ENCODE peak calls at places on chromosome 16, in four cellular contexts. One of them, this sample, is unnamed.

GRCh38 chr16:85616608-85617311 is 3.6 kb downstream of the GSE1 start:
- DNase-seq in PC-3: no peak
- DNase-seq in RWPE1: no peak
- DNase-seq in psoas muscle: peak
- DNase-seq in this sample: peak

GRCh38 chr16:89623511-89624232 is 10.2 kb downstream of the DPEP1 start:
- DNase-seq in psoas muscle: no peak
- DNase-seq in PC-3: no peak
- DNase-seq in RWPE1: no peak
- DNase-seq in this sample: no peak

GRCh38 chr16:80862153-80862552 is 57.8 kb upstream of the CDYL2 start:
- DNase-seq in PC-3: no peak
- DNase-seq in psoas muscle: no peak
- DNase-seq in RWPE1: no peak
- DNase-seq in this sample: no peak

GRCh38 chr16:68408967-68409366 is 39.3 kb downstream of the SMPD3 start:
- DNase-seq in psoas muscle: no peak
- DNase-seq in PC-3: no peak
- DNase-seq in RWPE1: no peak
- DNase-seq in this sample: no peak

GRCh38 chr16:89289428-89290395 is 72.2 kb downstream of the ZNF778 start:
- DNase-seq in PC-3: peak
- DNase-seq in psoas muscle: peak
- DNase-seq in RWPE1: peak
- DNase-seq in this sample: peak

GRCh38 chr16:89522287-89522686 is 14.1 kb downstream of the SPG7 start:
- DNase-seq in RWPE1: no peak
- DNase-seq in psoas muscle: no peak
- DNase-seq in PC-3: no peak
- DNase-seq in this sample: no peak

GRCh38 chr16:75116081-75116910 is at the start of gene LDHD:
- DNase-seq in psoas muscle: peak
- DNase-seq in PC-3: peak
- DNase-seq in RWPE1: peak
- DNase-seq in this sample: peak

GRCh38 chr16:20611975-20612471 is 35.9 kb upstream of the ACSM2B start:
- DNase-seq in RWPE1: no peak
- DNase-seq in psoas muscle: peak
- DNase-seq in PC-3: no peak
- DNase-seq in this sample: no peak

GRCh38 chr16:48231675-48232214 is 12.4 kb upstream of the LONP2 start:
- DNase-seq in psoas muscle: no peak
- DNase-seq in PC-3: peak
- DNase-seq in RWPE1: no peak
- DNase-seq in this sample: no peak

GRCh38 chr16:86952769-86953168 is 364.4 kb downstream of the C16orf95 start:
- DNase-seq in RWPE1: no peak
- DNase-seq in PC-3: peak
- DNase-seq in psoas muscle: no peak
- DNase-seq in this sample: no peak
- H3K27ac ChIP-seq in RWPE1: peak
- H3K27ac ChIP-seq in PC-3: peak
- H3K27ac ChIP-seq in psoas muscle: no peak
- H3K27ac ChIP-seq in this sample: no peak

GRCh38 chr16:973366-973765 is 2.6 kb upstream of the LMF1 start:
- DNase-seq in RWPE1: no peak
- DNase-seq in psoas muscle: no peak
- DNase-seq in PC-3: no peak
- DNase-seq in this sample: no peak
- H3K27ac ChIP-seq in RWPE1: no peak
- H3K27ac ChIP-seq in psoas muscle: no peak
- H3K27ac ChIP-seq in PC-3: no peak
- H3K27ac ChIP-seq in this sample: peak

GRCh38 chr16:52095466-52095865 is 451.5 kb downstream of the TOX3 start:
- DNase-seq in RWPE1: no peak
- DNase-seq in psoas muscle: no peak
- DNase-seq in PC-3: no peak
- DNase-seq in this sample: no peak
- H3K27ac ChIP-seq in RWPE1: no peak
- H3K27ac ChIP-seq in psoas muscle: no peak
- H3K27ac ChIP-seq in PC-3: no peak
- H3K27ac ChIP-seq in this sample: no peak

GRCh38 chr16:11175850-11176341 is 80.1 kb downstream of the SOCS1 start:
- DNase-seq in psoas muscle: no peak
- DNase-seq in PC-3: no peak
- DNase-seq in RWPE1: no peak
- DNase-seq in this sample: no peak
- H3K27ac ChIP-seq in psoas muscle: no peak
- H3K27ac ChIP-seq in PC-3: no peak
- H3K27ac ChIP-seq in RWPE1: no peak
- H3K27ac ChIP-seq in this sample: no peak

GRCh38 chr16:2597560-2597902 is 59.7 kb downstream of the PDPK1 start:
- DNase-seq in psoas muscle: peak
- DNase-seq in RWPE1: no peak
- DNase-seq in PC-3: no peak
- DNase-seq in this sample: no peak

GRCh38 chr16:2598133-2598641 is 60.4 kb downstream of the PDPK1 start:
- DNase-seq in PC-3: no peak
- DNase-seq in RWPE1: no peak
- DNase-seq in psoas muscle: peak
- DNase-seq in this sample: no peak

GRCh38 chr16:2592786-2593185 is 55.0 kb downstream of the PDPK1 start:
- DNase-seq in psoas muscle: peak
- DNase-seq in RWPE1: no peak
- DNase-seq in PC-3: no peak
- DNase-seq in this sample: no peak

GRCh38 chr16:2596747-2597559 is 59.1 kb downstream of the PDPK1 start:
- DNase-seq in psoas muscle: peak
- DNase-seq in PC-3: no peak
- DNase-seq in RWPE1: no peak
- DNase-seq in this sample: no peak

DNA sequence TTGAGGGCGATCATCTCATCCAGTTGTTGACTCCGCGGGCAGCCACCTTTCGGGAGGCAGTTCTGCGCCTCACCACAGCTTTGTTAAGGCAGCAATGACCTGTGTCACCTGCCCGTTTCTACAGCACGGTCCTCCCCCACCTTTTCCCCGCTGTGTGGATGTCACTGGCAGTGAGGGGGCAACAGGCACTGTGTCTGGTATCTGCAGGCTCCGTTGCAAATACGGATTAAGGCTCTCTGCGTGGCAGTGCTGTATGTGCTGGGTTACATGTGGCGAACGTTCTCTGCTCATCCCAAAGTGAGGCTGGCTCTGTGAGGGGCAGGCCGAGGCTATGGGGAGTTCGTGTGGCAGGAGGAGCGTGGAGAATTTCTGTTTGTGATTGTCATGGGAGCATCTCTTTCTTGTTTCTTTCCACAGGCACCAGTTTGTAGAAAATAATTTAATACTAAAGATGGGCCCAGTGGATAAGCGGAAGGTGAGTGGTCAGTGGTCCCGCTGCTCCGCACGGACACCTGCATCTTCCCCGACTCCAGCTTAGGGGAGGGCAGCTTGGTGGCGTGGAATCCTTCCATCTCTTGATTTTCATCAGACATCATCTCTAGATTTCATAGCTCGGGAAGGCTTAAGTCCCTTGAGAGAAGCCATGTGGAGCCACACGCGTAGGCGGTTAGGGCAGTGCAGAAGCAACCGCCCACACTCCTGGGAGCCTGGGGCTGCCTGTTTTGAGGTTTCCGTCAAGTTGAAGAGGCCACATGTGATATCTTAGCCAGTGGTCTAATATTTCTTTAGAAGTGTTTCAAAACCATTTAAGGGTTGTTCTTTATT is 57.8 kb downstream of the PDPK1 start:
- DNase-seq in PC-3: no peak
- DNase-seq in RWPE1: no peak
- DNase-seq in psoas muscle: peak
- DNase-seq in this sample: no peak
- H3K27ac ChIP-seq in PC-3: no peak
- H3K27ac ChIP-seq in RWPE1: no peak
- H3K27ac ChIP-seq in psoas muscle: peak
- H3K27ac ChIP-seq in this sample: no peak

DNA sequence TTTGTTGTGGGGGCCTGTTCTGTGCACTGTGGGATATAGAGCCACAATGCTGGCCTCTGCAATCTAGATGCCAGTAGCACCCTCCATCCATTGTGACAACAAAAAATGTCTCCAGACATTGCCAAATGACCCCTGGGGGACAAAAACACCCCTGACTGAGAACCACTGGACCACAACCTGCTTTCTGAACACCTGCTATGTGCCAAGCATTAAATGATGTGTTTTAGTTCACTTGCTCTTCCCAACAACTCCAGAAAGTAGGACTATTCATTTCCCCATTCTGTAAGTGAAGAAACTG is 367.0 kb upstream of the ERCC4 start:
- DNase-seq in psoas muscle: no peak
- DNase-seq in RWPE1: no peak
- DNase-seq in PC-3: no peak
- DNase-seq in this sample: no peak
- H3K27ac ChIP-seq in psoas muscle: no peak
- H3K27ac ChIP-seq in RWPE1: no peak
- H3K27ac ChIP-seq in PC-3: no peak
- H3K27ac ChIP-seq in this sample: no peak

GRCh38 chr16:57607676-57608461 is 20.6 kb upstream of the ADGRG1 start:
- DNase-seq in PC-3: no peak
- DNase-seq in RWPE1: no peak
- DNase-seq in psoas muscle: no peak
- DNase-seq in this sample: no peak

GRCh38 chr16:57608462-57609113 is 19.8 kb upstream of the ADGRG1 start:
- DNase-seq in psoas muscle: no peak
- DNase-seq in PC-3: no peak
- DNase-seq in RWPE1: no peak
- DNase-seq in this sample: no peak

GRCh38 chr16:57611184-57611583 is 17.2 kb upstream of the ADGRG1 start:
- DNase-seq in psoas muscle: no peak
- DNase-seq in RWPE1: no peak
- DNase-seq in PC-3: peak
- DNase-seq in this sample: no peak

GRCh38 chr16:57610611-57611010 is 17.8 kb upstream of the ADGRG1 start:
- DNase-seq in PC-3: no peak
- DNase-seq in psoas muscle: no peak
- DNase-seq in RWPE1: no peak
- DNase-seq in this sample: no peak

GRCh38 chr16:57609541-57610401 is 18.7 kb upstream of the ADGRG1 start:
- DNase-seq in PC-3: no peak
- DNase-seq in psoas muscle: no peak
- DNase-seq in RWPE1: no peak
- DNase-seq in this sample: peak
- H3K27ac ChIP-seq in PC-3: peak
- H3K27ac ChIP-seq in psoas muscle: no peak
- H3K27ac ChIP-seq in RWPE1: no peak
- H3K27ac ChIP-seq in this sample: no peak

GRCh38 chr16:10296956-10297340 is 88.9 kb upstream of the ATF7IP2 start:
- DNase-seq in RWPE1: no peak
- DNase-seq in psoas muscle: no peak
- DNase-seq in PC-3: no peak
- DNase-seq in this sample: no peak
- H3K27ac ChIP-seq in RWPE1: no peak
- H3K27ac ChIP-seq in psoas muscle: no peak
- H3K27ac ChIP-seq in PC-3: no peak
- H3K27ac ChIP-seq in this sample: peak

DNA sequence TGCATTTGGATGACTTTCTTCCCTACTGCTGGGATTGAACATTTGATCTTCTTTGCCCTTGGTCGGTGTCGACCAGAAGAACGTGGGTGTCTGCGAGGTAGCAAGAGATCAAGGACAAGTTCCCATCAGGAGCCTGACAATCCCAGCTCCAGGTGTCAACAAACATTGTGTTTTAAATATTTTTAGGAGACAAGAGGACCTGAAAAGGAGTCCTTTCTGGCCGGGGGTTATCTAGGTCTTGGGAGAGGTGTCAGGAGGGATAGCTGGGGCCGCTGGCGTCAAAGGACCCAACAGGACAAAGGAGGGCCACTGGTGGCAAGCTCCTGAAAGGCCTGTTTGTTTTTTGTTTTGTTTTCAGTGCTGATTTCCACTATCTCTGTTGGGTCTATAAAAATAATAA is 308.4 kb upstream of the ERCC4 start:
- DNase-seq in RWPE1: no peak
- DNase-seq in psoas muscle: no peak
- DNase-seq in PC-3: no peak
- DNase-seq in this sample: no peak
- H3K27ac ChIP-seq in RWPE1: no peak
- H3K27ac ChIP-seq in psoas muscle: no peak
- H3K27ac ChIP-seq in PC-3: no peak
- H3K27ac ChIP-seq in this sample: no peak